ENCODE peak calls at places on chromosome 19, in seven cellular contexts. One of them, this sample, is unnamed.

GRCh38 chr19:5664515-5664914 is 15.8 kb downstream of the MICOS13 start:
- DNase-seq in heart left ventricle: no peak
- DNase-seq in CD8-positive, alpha-beta T cell: no peak
- DNase-seq in psoas muscle: no peak
- DNase-seq in stomach: no peak
- DNase-seq in cardiac muscle cell: no peak
- DNase-seq in suprapubic skin: no peak
- DNase-seq in this sample: no peak

GRCh38 chr19:35868172-35868822 is at the start of gene APLP1:
- DNase-seq in heart left ventricle: peak; percentile 81
- DNase-seq in CD8-positive, alpha-beta T cell: peak; percentile 66
- DNase-seq in cardiac muscle cell: peak; percentile 84
- DNase-seq in psoas muscle: peak; percentile 66
- DNase-seq in suprapubic skin: no peak
- DNase-seq in stomach: peak; percentile 86
- DNase-seq in this sample: no peak

GRCh38 chr19:29966594-29967249 is 24.7 kb downstream of the URI1 start:
- DNase-seq in psoas muscle: no peak
- DNase-seq in suprapubic skin: no peak
- DNase-seq in heart left ventricle: no peak
- DNase-seq in stomach: no peak
- DNase-seq in CD8-positive, alpha-beta T cell: no peak
- DNase-seq in cardiac muscle cell: peak; percentile 15
- DNase-seq in this sample: no peak

GRCh38 chr19:47691782-47692181 is 21.4 kb upstream of the EHD2 start:
- DNase-seq in stomach: no peak
- DNase-seq in psoas muscle: no peak
- DNase-seq in heart left ventricle: no peak
- DNase-seq in CD8-positive, alpha-beta T cell: no peak
- DNase-seq in suprapubic skin: no peak
- DNase-seq in cardiac muscle cell: no peak
- DNase-seq in this sample: no peak

GRCh38 chr19:40217027-40217810 is 965 bp downstream of the TTC9B start:
- DNase-seq in CD8-positive, alpha-beta T cell: no peak
- DNase-seq in heart left ventricle: no peak
- DNase-seq in stomach: peak; percentile 65
- DNase-seq in cardiac muscle cell: peak; percentile 15
- DNase-seq in psoas muscle: peak; percentile 41
- DNase-seq in suprapubic skin: no peak
- DNase-seq in this sample: no peak

GRCh38 chr19:13794388-13794751 is 873 bp upstream of the ZSWIM4 start:
- DNase-seq in psoas muscle: peak; percentile 82
- DNase-seq in stomach: peak; percentile 80
- DNase-seq in CD8-positive, alpha-beta T cell: no peak
- DNase-seq in suprapubic skin: no peak
- DNase-seq in heart left ventricle: peak; percentile 87
- DNase-seq in cardiac muscle cell: no peak
- DNase-seq in this sample: peak; percentile 42

GRCh38 chr19:8161135-8161646 is 11.8 kb upstream of the FBN3 start:
- DNase-seq in heart left ventricle: no peak
- DNase-seq in CD8-positive, alpha-beta T cell: no peak
- DNase-seq in psoas muscle: no peak
- DNase-seq in cardiac muscle cell: peak; percentile 34
- DNase-seq in stomach: peak; percentile 30
- DNase-seq in suprapubic skin: no peak
- DNase-seq in this sample: no peak

GRCh38 chr19:2476451-2477140 is 669 bp downstream of the GADD45B start:
- DNase-seq in cardiac muscle cell: peak; percentile 51
- DNase-seq in CD8-positive, alpha-beta T cell: peak; percentile 64
- DNase-seq in stomach: peak; percentile 45
- DNase-seq in heart left ventricle: peak; percentile 48
- DNase-seq in suprapubic skin: no peak
- DNase-seq in psoas muscle: peak; percentile 61
- DNase-seq in this sample: no peak

GRCh38 chr19:15551183-15552004 is 43.1 kb downstream of the CYP4F22 start:
- DNase-seq in stomach: peak; percentile 40
- DNase-seq in heart left ventricle: peak; percentile 20
- DNase-seq in CD8-positive, alpha-beta T cell: peak; percentile 76
- DNase-seq in suprapubic skin: no peak
- DNase-seq in psoas muscle: no peak
- DNase-seq in cardiac muscle cell: no peak
- DNase-seq in this sample: peak; percentile 63

GRCh38 chr19:48553676-48554384 is 1.9 kb downstream of the SULT2B1 start:
- DNase-seq in CD8-positive, alpha-beta T cell: no peak
- DNase-seq in stomach: peak; percentile 45
- DNase-seq in suprapubic skin: no peak
- DNase-seq in heart left ventricle: no peak
- DNase-seq in cardiac muscle cell: peak; percentile 17
- DNase-seq in psoas muscle: peak; percentile 33
- DNase-seq in this sample: peak; percentile 44

GRCh38 chr19:15788594-15789270 is 1.3 kb downstream of the OR10H5 start:
- DNase-seq in stomach: no peak
- DNase-seq in CD8-positive, alpha-beta T cell: no peak
- DNase-seq in cardiac muscle cell: no peak
- DNase-seq in heart left ventricle: no peak
- DNase-seq in psoas muscle: no peak
- DNase-seq in suprapubic skin: no peak
- DNase-seq in this sample: no peak

GRCh38 chr19:43310221-43310620 is 40.9 kb upstream of the PSG9 start:
- DNase-seq in cardiac muscle cell: no peak
- DNase-seq in suprapubic skin: no peak
- DNase-seq in CD8-positive, alpha-beta T cell: no peak
- DNase-seq in heart left ventricle: no peak
- DNase-seq in stomach: no peak
- DNase-seq in psoas muscle: no peak
- DNase-seq in this sample: peak; percentile 17

DNA sequence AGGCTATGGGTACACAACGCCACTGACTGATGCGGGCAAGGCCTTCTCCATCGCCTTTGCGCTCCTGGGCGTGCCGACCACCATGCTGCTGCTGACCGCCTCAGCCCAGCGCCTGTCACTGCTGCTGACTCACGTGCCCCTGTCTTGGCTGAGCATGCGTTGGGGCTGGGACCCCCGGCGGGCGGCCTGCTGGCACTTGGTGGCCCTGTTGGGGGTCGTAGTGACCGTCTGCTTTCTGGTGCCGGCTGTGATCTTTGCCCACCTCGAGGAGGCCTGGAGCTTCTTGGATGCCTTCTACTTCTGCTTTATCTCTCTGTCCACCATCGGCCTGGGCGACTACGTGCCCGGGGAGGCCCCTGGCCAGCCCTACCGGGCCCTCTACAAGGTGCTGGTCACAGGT is 6.9 kb downstream of the KCNK6 start:
- DNase-seq in psoas muscle: no peak
- DNase-seq in stomach: no peak
- DNase-seq in cardiac muscle cell: no peak
- DNase-seq in heart left ventricle: no peak
- DNase-seq in suprapubic skin: no peak
- DNase-seq in CD8-positive, alpha-beta T cell: no peak
- DNase-seq in this sample: no peak
- TF ChIP-seq CTCF in psoas muscle: no peak
- TF ChIP-seq CTCF in stomach: no peak
- TF ChIP-seq CTCF in cardiac muscle cell: no peak
- TF ChIP-seq CTCF in heart left ventricle: no peak
- TF ChIP-seq CTCF in suprapubic skin: no peak
- TF ChIP-seq CTCF in CD8-positive, alpha-beta T cell: no peak
- TF ChIP-seq CTCF in this sample: no peak

GRCh38 chr19:34269081-34269480 is 14.7 kb downstream of the GARRE1 start:
- DNase-seq in stomach: no peak
- DNase-seq in heart left ventricle: no peak
- DNase-seq in psoas muscle: no peak
- DNase-seq in cardiac muscle cell: no peak
- DNase-seq in suprapubic skin: no peak
- DNase-seq in CD8-positive, alpha-beta T cell: no peak
- DNase-seq in this sample: no peak
- H3K27ac ChIP-seq in stomach: peak overlapping the region; percentile 72
- H3K27ac ChIP-seq in heart left ventricle: peak overlapping the region; percentile 88
- H3K27ac ChIP-seq in psoas muscle: peak overlapping the region; percentile 71
- H3K27ac ChIP-seq in cardiac muscle cell: peak overlapping the region; percentile 74
- H3K27ac ChIP-seq in suprapubic skin: peak overlapping the region; percentile 80
- H3K27ac ChIP-seq in CD8-positive, alpha-beta T cell: no peak overlapping the region
- H3K27ac ChIP-seq in this sample: peak overlapping the region; percentile 78

GRCh38 chr19:4196009-4196408 is 13.5 kb downstream of the ANKRD24 start:
- DNase-seq in cardiac muscle cell: no peak
- DNase-seq in heart left ventricle: no peak
- DNase-seq in CD8-positive, alpha-beta T cell: no peak
- DNase-seq in psoas muscle: no peak
- DNase-seq in stomach: no peak
- DNase-seq in suprapubic skin: no peak
- DNase-seq in this sample: no peak
- TF ChIP-seq CTCF in cardiac muscle cell: no peak
- TF ChIP-seq CTCF in heart left ventricle: no peak
- TF ChIP-seq CTCF in CD8-positive, alpha-beta T cell: no peak
- TF ChIP-seq CTCF in psoas muscle: no peak
- TF ChIP-seq CTCF in stomach: no peak
- TF ChIP-seq CTCF in suprapubic skin: no peak
- TF ChIP-seq CTCF in this sample: no peak

GRCh38 chr19:19203012-19203856 is at the start of gene NR2C2AP:
- DNase-seq in suprapubic skin: peak; percentile 97
- DNase-seq in stomach: peak; percentile 95
- DNase-seq in CD8-positive, alpha-beta T cell: peak; percentile 93
- DNase-seq in heart left ventricle: peak; percentile 93
- DNase-seq in cardiac muscle cell: peak; percentile 89
- DNase-seq in psoas muscle: peak; percentile 93
- DNase-seq in this sample: peak; percentile 99
- H3K27ac ChIP-seq in suprapubic skin: peak within 1 kb of the TSS; percentile 77
- H3K27ac ChIP-seq in stomach: peak within 1 kb of the TSS; percentile 88
- H3K27ac ChIP-seq in CD8-positive, alpha-beta T cell: peak within 1 kb of the TSS; percentile 65
- H3K27ac ChIP-seq in heart left ventricle: peak within 1 kb of the TSS; percentile 72
- H3K27ac ChIP-seq in cardiac muscle cell: no peak within 1 kb of the TSS
- H3K27ac ChIP-seq in psoas muscle: peak within 1 kb of the TSS; percentile 83
- H3K27ac ChIP-seq in this sample: peak within 1 kb of the TSS; percentile 85

GRCh38 chr19:45401815-45402468 is 2.9 kb downstream of the PPP1R13L start:
- DNase-seq in heart left ventricle: no peak
- DNase-seq in psoas muscle: no peak
- DNase-seq in cardiac muscle cell: no peak
- DNase-seq in suprapubic skin: no peak
- DNase-seq in CD8-positive, alpha-beta T cell: no peak
- DNase-seq in stomach: no peak
- DNase-seq in this sample: no peak
- TF ChIP-seq CTCF in heart left ventricle: no peak
- TF ChIP-seq CTCF in psoas muscle: no peak
- TF ChIP-seq CTCF in cardiac muscle cell: peak; percentile 53
- TF ChIP-seq CTCF in suprapubic skin: no peak
- TF ChIP-seq CTCF in CD8-positive, alpha-beta T cell: no peak
- TF ChIP-seq CTCF in stomach: no peak
- TF ChIP-seq CTCF in this sample: no peak

GRCh38 chr19:49771674-49772139 is 4.9 kb downstream of the AP2A1 start:
- DNase-seq in cardiac muscle cell: no peak
- DNase-seq in CD8-positive, alpha-beta T cell: no peak
- DNase-seq in psoas muscle: no peak
- DNase-seq in suprapubic skin: no peak
- DNase-seq in stomach: no peak
- DNase-seq in heart left ventricle: no peak
- DNase-seq in this sample: no peak
- H3K27ac ChIP-seq in cardiac muscle cell: no peak overlapping the region
- H3K27ac ChIP-seq in CD8-positive, alpha-beta T cell: no peak overlapping the region
- H3K27ac ChIP-seq in psoas muscle: no peak overlapping the region
- H3K27ac ChIP-seq in suprapubic skin: no peak overlapping the region
- H3K27ac ChIP-seq in stomach: no peak overlapping the region
- H3K27ac ChIP-seq in heart left ventricle: no peak overlapping the region
- H3K27ac ChIP-seq in this sample: peak overlapping the region; percentile 75

GRCh38 chr19:58020985-58021384 is 12.8 kb upstream of the ZSCAN1 start:
- DNase-seq in CD8-positive, alpha-beta T cell: no peak
- DNase-seq in psoas muscle: no peak
- DNase-seq in suprapubic skin: no peak
- DNase-seq in heart left ventricle: no peak
- DNase-seq in cardiac muscle cell: no peak
- DNase-seq in stomach: no peak
- DNase-seq in this sample: no peak

GRCh38 chr19:58021541-58022282 is 12.1 kb upstream of the ZSCAN1 start:
- DNase-seq in CD8-positive, alpha-beta T cell: peak; percentile 47
- DNase-seq in cardiac muscle cell: peak; percentile 81
- DNase-seq in stomach: no peak
- DNase-seq in suprapubic skin: no peak
- DNase-seq in psoas muscle: no peak
- DNase-seq in heart left ventricle: peak; percentile 66
- DNase-seq in this sample: no peak

GRCh38 chr19:58024661-58025060 is 9.2 kb upstream of the ZSCAN1 start:
- DNase-seq in CD8-positive, alpha-beta T cell: no peak
- DNase-seq in stomach: no peak
- DNase-seq in heart left ventricle: no peak
- DNase-seq in suprapubic skin: no peak
- DNase-seq in cardiac muscle cell: no peak
- DNase-seq in psoas muscle: no peak
- DNase-seq in this sample: no peak

GRCh38 chr19:58020129-58020528 is 13.7 kb upstream of the ZSCAN1 start:
- DNase-seq in psoas muscle: no peak
- DNase-seq in cardiac muscle cell: no peak
- DNase-seq in suprapubic skin: no peak
- DNase-seq in heart left ventricle: no peak
- DNase-seq in stomach: no peak
- DNase-seq in CD8-positive, alpha-beta T cell: no peak
- DNase-seq in this sample: no peak

DNA sequence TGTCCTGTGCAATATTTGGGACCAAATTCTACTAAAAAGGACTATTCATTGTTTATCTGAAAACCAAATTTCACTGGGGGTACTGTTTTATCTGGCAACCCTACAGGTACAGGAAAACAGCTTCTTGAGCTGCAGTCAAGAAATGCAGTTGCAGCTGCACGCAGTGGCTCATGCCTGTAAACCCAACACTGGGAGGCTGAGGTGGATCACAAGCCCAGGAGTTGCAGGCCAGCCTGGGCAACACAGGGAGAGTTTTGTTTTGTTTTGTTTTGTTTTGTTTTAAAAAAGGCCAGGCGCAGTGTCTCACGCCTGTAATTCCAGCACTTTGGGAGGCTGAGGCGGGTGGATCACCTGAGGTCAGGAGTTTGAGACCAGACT is 11.6 kb upstream of the ZSCAN1 start:
- DNase-seq in CD8-positive, alpha-beta T cell: no peak
- DNase-seq in cardiac muscle cell: no peak
- DNase-seq in suprapubic skin: no peak
- DNase-seq in heart left ventricle: no peak
- DNase-seq in stomach: no peak
- DNase-seq in psoas muscle: no peak
- DNase-seq in this sample: no peak
- TF ChIP-seq CTCF in CD8-positive, alpha-beta T cell: no peak
- TF ChIP-seq CTCF in cardiac muscle cell: no peak
- TF ChIP-seq CTCF in suprapubic skin: no peak
- TF ChIP-seq CTCF in heart left ventricle: no peak
- TF ChIP-seq CTCF in stomach: no peak
- TF ChIP-seq CTCF in psoas muscle: no peak
- TF ChIP-seq CTCF in this sample: no peak